ENCODE peak calls at places on chromosomes 4 and X, in nine cellular contexts. V, M, T, K, C, F, G, X and A are unnamed samples.

GRCh38 chr4:44086753-44087152 is 361.9 kb downstream of the KCTD8 start:
- DNase-seq in F (no peak), K (no peak), T (no peak), X (no peak), M (no peak), V (no peak), C (peak), G (no peak), A (no peak)

GRCh38 chr4:147285751-147286150 is 195.1 kb upstream of the EDNRA start:
- DNase-seq in M (no peak), G (peak), X (no peak), F (no peak), K (no peak), V (peak), C (peak), T (no peak), A (no peak)

GRCh38 chr4:72473434-72473900 is 95.6 kb downstream of the ADAMTS3 start:
- DNase-seq in M (no peak), X (no peak), F (no peak), G (peak), C (peak), K (no peak), T (no peak), V (peak), A (no peak)

GRCh38 chr4:57094482-57095223 is 15.5 kb downstream of the IGFBP7 start:
- DNase-seq in M (no peak), K (no peak), V (peak), X (no peak), G (peak), T (no peak), F (no peak), C (peak), A (no peak)

GRCh38 chr4:38548256-38548655 is 115.7 kb upstream of the KLF3 start:
- DNase-seq in K (no peak), M (no peak), V (no peak), F (no peak), X (no peak), C (no peak), T (no peak), G (no peak), A (no peak)

GRCh38 chr4:80307774-80308465 is 27.6 kb upstream of the CFAP299 start:
- DNase-seq in C (peak), T (no peak), V (peak), G (peak), K (no peak), M (no peak), F (no peak), X (no peak), A (no peak)

GRCh38 chrX:21993265-21993664 is 38.9 kb upstream of the PHEX start:
- DNase-seq in K (peak), M (no peak), T (no peak), X (no peak), G (no peak), C (no peak), F (no peak), V (peak), A (no peak)

GRCh38 chr4:121800961-121801714 is at the start of gene EXOSC9:
- DNase-seq in F (peak), X (peak), V (peak), C (peak), T (peak), M (peak), K (peak), G (peak), A (peak)

GRCh38 chr4:10098770-10099139 is 17.8 kb downstream of the WDR1 start:
- DNase-seq in G (peak), M (no peak), F (peak), T (no peak), V (no peak), K (no peak), X (no peak), C (peak), A (no peak)

GRCh38 chr4:22202351-22203343 is 254.1 kb upstream of the KCNIP4 start:
- DNase-seq in T (peak), X (peak), F (no peak), V (peak), G (no peak), C (no peak), M (no peak), K (no peak), A (no peak)

GRCh38 chr4:148215202-148215601 is 227.0 kb downstream of the NR3C2 start:
- DNase-seq in K (no peak), T (no peak), V (no peak), C (no peak), X (no peak), M (no peak), G (no peak), F (no peak), A (no peak)

GRCh38 chr4:5959221-5959982 is 58.8 kb downstream of the C4orf50 start:
- DNase-seq in X (no peak), M (no peak), T (no peak), G (no peak), C (no peak), K (no peak), F (no peak), V (no peak), A (no peak)

GRCh38 chr4:121180558-121180957 is 16.4 kb upstream of the TNIP3 start:
- DNase-seq in K (no peak), X (no peak), C (no peak), G (no peak), M (no peak), F (no peak), V (no peak), T (no peak), A (no peak)

GRCh38 chr4:140568507-140569306 is at the start of gene UCP1:
- DNase-seq in K (peak), C (no peak), X (peak), T (peak), F (no peak), M (peak), V (peak), G (peak), A (no peak)

GRCh38 chr4:110292994-110293744 is 94.8 kb upstream of the ELOVL6 start:
- DNase-seq in V (no peak), G (peak), C (no peak), X (no peak), F (no peak), K (no peak), T (no peak), M (no peak), A (no peak)

GRCh38 chr4:183798249-183798920 is 106.7 kb upstream of the STOX2 start:
- DNase-seq in G (no peak), X (peak), F (no peak), K (no peak), T (peak), V (no peak), M (no peak), C (no peak), A (no peak)

GRCh38 chrX:23773601-23774175 is 9.3 kb upstream of the SAT1 start:
- DNase-seq in T (no peak), K (no peak), G (no peak), C (no peak), V (peak), F (peak), X (no peak), M (no peak), A (peak)

GRCh38 chrX:117743469-117744251 is 372.9 kb downstream of the KLHL13 start:
- DNase-seq in X (no peak), G (peak), V (no peak), C (peak), M (no peak), T (peak), K (no peak), F (no peak), A (no peak)

GRCh38 chr4:152629908-152630307 is 49.9 kb downstream of the TMEM154 start:
- DNase-seq in G (no peak), M (no peak), X (no peak), K (no peak), C (no peak), T (no peak), V (no peak), F (no peak), A (no peak)

GRCh38 chr4:119587796-119588195 is 40.8 kb downstream of the PDE5A start:
- DNase-seq in M (no peak), F (no peak), T (no peak), K (no peak), G (peak), X (no peak), V (no peak), C (no peak), A (no peak)

GRCh38 chr4:26484032-26484515 is 6.2 kb downstream of the CCKAR start:
- DNase-seq in T (peak), K (no peak), G (no peak), F (no peak), X (no peak), M (no peak), V (peak), C (no peak), A (no peak)

GRCh38 chr4:1992468-1993168 is 16.2 kb downstream of the NELFA start:
- DNase-seq in F (no peak), V (peak), T (no peak), K (no peak), M (no peak), C (peak), X (no peak), G (no peak), A (no peak)
- H3K4me3 ChIP-seq in F (no peak), V (no peak), T (no peak), K (no peak), M (no peak), C (peak), X (no peak), G (no peak), A (no peak)

DNA sequence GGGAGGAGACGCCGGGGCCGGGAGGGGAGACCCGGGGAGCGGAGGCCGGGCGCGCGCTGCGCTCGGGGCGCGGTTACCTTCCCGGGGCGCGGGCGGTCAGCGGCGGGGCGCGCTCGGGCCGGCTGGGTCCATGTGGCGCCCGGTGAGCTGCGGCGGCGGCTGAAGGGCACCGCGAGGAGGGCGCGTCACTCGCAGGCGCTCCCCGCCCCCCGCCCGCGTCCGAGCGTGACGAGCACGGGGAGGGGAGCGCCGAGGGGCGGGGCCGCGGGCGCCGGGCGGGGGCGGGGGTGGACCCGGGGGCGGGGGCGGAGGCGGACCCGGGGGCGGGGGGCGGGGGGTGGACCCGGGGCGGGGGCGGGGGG is at the start of gene CPLX1:
- DNase-seq in G (no peak), M (no peak), C (no peak), K (no peak), X (no peak), F (no peak), T (peak), V (no peak), A (peak)
- H3K4me3 ChIP-seq in G (peak), M (peak), C (no peak), K (peak), X (peak), F (no peak), T (peak), V (no peak), A (peak)

GRCh38 chrX:48683411-48683982 is at the start of gene WAS:
- DNase-seq in G (no peak), T (no peak), F (peak), K (no peak), X (no peak), V (no peak), C (no peak), M (no peak), A (peak)
- H3K4me3 ChIP-seq in G (no peak), T (no peak), F (peak), K (peak), X (peak), V (no peak), C (no peak), M (no peak), A (peak)

DNA sequence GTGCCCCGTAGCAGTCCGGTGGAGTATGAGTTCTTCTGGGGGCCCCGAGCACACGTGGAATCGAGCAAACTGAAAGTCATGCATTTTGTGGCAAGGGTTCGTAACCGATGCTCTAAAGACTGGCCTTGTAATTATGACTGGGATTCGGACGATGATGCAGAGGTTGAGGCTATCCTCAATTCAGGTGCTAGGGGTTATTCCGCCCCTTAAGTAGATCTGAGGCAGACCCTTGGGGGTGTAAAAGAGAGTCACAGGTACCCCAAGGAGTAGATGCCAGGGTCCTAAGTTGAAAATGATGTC is 848 bp downstream of the MAGEH1 start:
- DNase-seq in C (no peak), V (no peak), T (no peak), K (no peak), M (no peak), F (no peak), G (peak), X (no peak), A (no peak)
- H3K4me3 ChIP-seq in C (peak), V (peak), T (peak), K (peak), M (peak), F (peak), G (peak), X (peak), A (peak)

GRCh38 chr4:2390780-2391490 is 27.5 kb downstream of the ZFYVE28 start:
- DNase-seq in K (no peak), C (no peak), G (no peak), F (no peak), V (no peak), M (no peak), X (no peak), T (no peak), A (no peak)
- H3K4me3 ChIP-seq in K (no peak), C (no peak), G (no peak), F (no peak), V (no peak), M (no peak), X (no peak), T (no peak), A (no peak)

GRCh38 chr4:127656047-127656680 is 23.4 kb downstream of the INTU start:
- DNase-seq in M (no peak), G (no peak), T (no peak), V (no peak), K (no peak), F (no peak), X (no peak), C (no peak), A (no peak)
- H3K4me3 ChIP-seq in M (no peak), G (no peak), T (no peak), V (no peak), K (no peak), F (no peak), X (no peak), C (no peak), A (no peak)

GRCh38 chr4:133146574-133147198 is 2.4 kb upstream of the PCDH10 start:
- DNase-seq in G (peak), C (peak), T (peak), M (peak), V (peak), F (no peak), K (peak), X (no peak), A (no peak)
- H3K4me3 ChIP-seq in G (peak), C (peak), T (peak), M (peak), V (peak), F (no peak), K (peak), X (no peak), A (peak)

GRCh38 chrX:10217218-10217617 is 60.4 kb downstream of the CLCN4 start:
- DNase-seq in X (no peak), F (no peak), G (no peak), C (no peak), K (no peak), T (no peak), M (no peak), V (no peak), A (no peak)

GRCh38 chrX:10221651-10222050 is 64.9 kb downstream of the CLCN4 start:
- DNase-seq in C (no peak), T (no peak), M (no peak), K (no peak), X (no peak), F (no peak), G (no peak), V (no peak), A (no peak)

GRCh38 chrX:10213716-10214115 is 56.9 kb downstream of the CLCN4 start:
- DNase-seq in T (no peak), C (no peak), K (no peak), F (no peak), M (no peak), V (no peak), G (no peak), X (no peak), A (no peak)

GRCh38 chrX:10212395-10212794 is 55.6 kb downstream of the CLCN4 start:
- DNase-seq in F (no peak), X (no peak), T (no peak), C (no peak), G (no peak), M (no peak), K (no peak), V (no peak), A (no peak)

DNA sequence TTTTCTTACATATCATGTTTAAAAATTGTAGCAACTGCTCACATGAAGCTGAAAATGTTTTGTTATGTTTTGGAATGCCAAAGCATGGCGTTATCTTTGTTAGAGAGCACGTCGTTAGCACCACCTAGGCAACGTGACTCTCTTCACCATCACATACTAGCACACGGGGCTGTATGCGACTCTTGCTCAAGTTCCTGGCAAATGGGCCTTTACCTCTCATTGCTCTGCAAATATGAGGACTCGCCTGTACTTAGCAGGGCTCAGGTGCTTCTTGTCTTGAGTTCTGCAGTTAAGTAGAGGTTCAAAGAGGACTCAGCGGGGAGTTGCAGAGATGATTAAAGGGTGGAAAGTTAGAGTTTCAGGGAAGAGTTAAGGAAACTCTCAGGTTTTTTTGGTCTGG is 59.4 kb downstream of the CLCN4 start:
- DNase-seq in F (no peak), K (no peak), M (no peak), G (no peak), C (no peak), V (no peak), T (no peak), X (no peak), A (no peak)
- H3K4me3 ChIP-seq in F (no peak), K (no peak), M (no peak), G (no peak), C (no peak), V (no peak), T (no peak), X (no peak), A (no peak)

GRCh38 chrX:55919367-55920221 is 202.0 kb downstream of the RRAGB start:
- DNase-seq in K (no peak), T (no peak), M (no peak), X (no peak), G (no peak), V (no peak), F (no peak), C (no peak), A (peak)
- H3K4me3 ChIP-seq in K (no peak), T (no peak), M (no peak), X (no peak), G (no peak), V (no peak), F (no peak), C (no peak), A (no peak)

GRCh38 chr4:24003476-24003875 is 113.6 kb upstream of the PPARGC1A start:
- DNase-seq in C (no peak), X (no peak), T (no peak), G (peak), M (no peak), F (no peak), V (no peak), K (no peak), A (no peak)
- H3K4me3 ChIP-seq in C (no peak), X (no peak), T (no peak), G (no peak), M (no peak), F (no peak), V (no peak), K (no peak), A (no peak)